ENCODE peak calls at places on chromosomes 4 and X, in ten cellular contexts. One of them, this sample, is unnamed.

GRCh38 chrX:72382199-72382590 is 76.5 kb upstream of the CITED1 start:
- DNase-seq in GM13977: no peak
- DNase-seq in fibroblast of mammary gland: no peak
- DNase-seq in ovary: no peak
- DNase-seq in uterus: no peak
- DNase-seq in mucosa of descending colon: no peak
- DNase-seq in glutamatergic neuron: no peak
- DNase-seq in endothelial cell of umbilical vein: no peak
- DNase-seq in dorsolateral prefrontal cortex: peak; percentile 16
- DNase-seq in cardiac muscle cell: no peak
- DNase-seq in this sample: no peak

GRCh38 chr4:68216501-68216900 is 29.0 kb downstream of the TMPRSS11B start:
- DNase-seq in glutamatergic neuron: no peak
- DNase-seq in cardiac muscle cell: no peak
- DNase-seq in uterus: no peak
- DNase-seq in ovary: no peak
- DNase-seq in GM13977: no peak
- DNase-seq in dorsolateral prefrontal cortex: no peak
- DNase-seq in fibroblast of mammary gland: no peak
- DNase-seq in mucosa of descending colon: no peak
- DNase-seq in endothelial cell of umbilical vein: no peak
- DNase-seq in this sample: no peak

GRCh38 chr4:26288308-26288982 is 32.4 kb upstream of the RBPJ start:
- DNase-seq in cardiac muscle cell: no peak
- DNase-seq in fibroblast of mammary gland: peak; percentile 63
- DNase-seq in dorsolateral prefrontal cortex: no peak
- DNase-seq in glutamatergic neuron: no peak
- DNase-seq in mucosa of descending colon: no peak
- DNase-seq in ovary: no peak
- DNase-seq in endothelial cell of umbilical vein: no peak
- DNase-seq in GM13977: peak; percentile 61
- DNase-seq in uterus: no peak
- DNase-seq in this sample: no peak

GRCh38 chr4:158958489-158959270 is 144.2 kb upstream of the RAPGEF2 start:
- DNase-seq in GM13977: no peak
- DNase-seq in ovary: no peak
- DNase-seq in mucosa of descending colon: no peak
- DNase-seq in cardiac muscle cell: no peak
- DNase-seq in endothelial cell of umbilical vein: no peak
- DNase-seq in uterus: no peak
- DNase-seq in fibroblast of mammary gland: no peak
- DNase-seq in glutamatergic neuron: no peak
- DNase-seq in dorsolateral prefrontal cortex: no peak
- DNase-seq in this sample: no peak

GRCh38 chrX:9899640-9900075 is 67.5 kb upstream of the CLDN34 start:
- DNase-seq in glutamatergic neuron: no peak
- DNase-seq in cardiac muscle cell: no peak
- DNase-seq in dorsolateral prefrontal cortex: peak; percentile 38
- DNase-seq in ovary: peak; percentile 47
- DNase-seq in uterus: no peak
- DNase-seq in GM13977: peak; percentile 54
- DNase-seq in endothelial cell of umbilical vein: peak; percentile 32
- DNase-seq in mucosa of descending colon: no peak
- DNase-seq in fibroblast of mammary gland: peak; percentile 58
- DNase-seq in this sample: peak; percentile 34

GRCh38 chr4:8403981-8404380 is 36.5 kb downstream of the ACOX3 start:
- DNase-seq in dorsolateral prefrontal cortex: no peak
- DNase-seq in GM13977: no peak
- DNase-seq in endothelial cell of umbilical vein: no peak
- DNase-seq in glutamatergic neuron: no peak
- DNase-seq in uterus: no peak
- DNase-seq in fibroblast of mammary gland: no peak
- DNase-seq in ovary: no peak
- DNase-seq in mucosa of descending colon: no peak
- DNase-seq in cardiac muscle cell: no peak
- DNase-seq in this sample: no peak

GRCh38 chrX:132956421-132957210 is 1.8 kb downstream of the HS6ST2 start:
- DNase-seq in dorsolateral prefrontal cortex: no peak
- DNase-seq in cardiac muscle cell: peak; percentile 41
- DNase-seq in mucosa of descending colon: peak; percentile 46
- DNase-seq in uterus: peak; percentile 21
- DNase-seq in glutamatergic neuron: peak; percentile 28
- DNase-seq in ovary: peak; percentile 26
- DNase-seq in GM13977: no peak
- DNase-seq in fibroblast of mammary gland: no peak
- DNase-seq in endothelial cell of umbilical vein: no peak
- DNase-seq in this sample: peak; percentile 31

GRCh38 chr4:140641105-140641555 is 72.4 kb upstream of the UCP1 start:
- DNase-seq in uterus: no peak
- DNase-seq in glutamatergic neuron: no peak
- DNase-seq in cardiac muscle cell: no peak
- DNase-seq in fibroblast of mammary gland: no peak
- DNase-seq in GM13977: no peak
- DNase-seq in dorsolateral prefrontal cortex: no peak
- DNase-seq in endothelial cell of umbilical vein: no peak
- DNase-seq in mucosa of descending colon: no peak
- DNase-seq in ovary: no peak
- DNase-seq in this sample: no peak

GRCh38 chr4:168569066-168569908 is 72.4 kb downstream of the PALLD start:
- DNase-seq in endothelial cell of umbilical vein: peak; percentile 98
- DNase-seq in glutamatergic neuron: no peak
- DNase-seq in uterus: no peak
- DNase-seq in ovary: no peak
- DNase-seq in cardiac muscle cell: no peak
- DNase-seq in mucosa of descending colon: no peak
- DNase-seq in dorsolateral prefrontal cortex: no peak
- DNase-seq in GM13977: no peak
- DNase-seq in fibroblast of mammary gland: peak; percentile 52
- DNase-seq in this sample: no peak

GRCh38 chrX:69556094-69557011 is 52.2 kb downstream of the NALF2 start:
- DNase-seq in ovary: peak; percentile 54
- DNase-seq in cardiac muscle cell: peak; percentile 72
- DNase-seq in mucosa of descending colon: no peak
- DNase-seq in GM13977: no peak
- DNase-seq in dorsolateral prefrontal cortex: no peak
- DNase-seq in uterus: peak; percentile 44
- DNase-seq in fibroblast of mammary gland: peak; percentile 28
- DNase-seq in glutamatergic neuron: no peak
- DNase-seq in endothelial cell of umbilical vein: no peak
- DNase-seq in this sample: no peak

GRCh38 chr4:78899302-78899701 is 39.9 kb downstream of the PAQR3 start:
- DNase-seq in ovary: no peak
- DNase-seq in cardiac muscle cell: no peak
- DNase-seq in endothelial cell of umbilical vein: no peak
- DNase-seq in glutamatergic neuron: no peak
- DNase-seq in fibroblast of mammary gland: no peak
- DNase-seq in GM13977: no peak
- DNase-seq in mucosa of descending colon: no peak
- DNase-seq in uterus: no peak
- DNase-seq in dorsolateral prefrontal cortex: no peak
- DNase-seq in this sample: no peak

GRCh38 chr4:92182736-92183407 is 120.9 kb upstream of the GRID2 start:
- DNase-seq in endothelial cell of umbilical vein: no peak
- DNase-seq in fibroblast of mammary gland: no peak
- DNase-seq in dorsolateral prefrontal cortex: no peak
- DNase-seq in cardiac muscle cell: no peak
- DNase-seq in mucosa of descending colon: peak; percentile 22
- DNase-seq in GM13977: no peak
- DNase-seq in uterus: no peak
- DNase-seq in ovary: no peak
- DNase-seq in glutamatergic neuron: no peak
- DNase-seq in this sample: no peak

GRCh38 chr4:24240655-24241054 is 343.7 kb downstream of the DHX15 start:
- DNase-seq in cardiac muscle cell: peak; percentile 13
- DNase-seq in fibroblast of mammary gland: no peak
- DNase-seq in endothelial cell of umbilical vein: no peak
- DNase-seq in GM13977: no peak
- DNase-seq in ovary: no peak
- DNase-seq in glutamatergic neuron: no peak
- DNase-seq in dorsolateral prefrontal cortex: no peak
- DNase-seq in uterus: no peak
- DNase-seq in mucosa of descending colon: no peak
- DNase-seq in this sample: no peak

DNA sequence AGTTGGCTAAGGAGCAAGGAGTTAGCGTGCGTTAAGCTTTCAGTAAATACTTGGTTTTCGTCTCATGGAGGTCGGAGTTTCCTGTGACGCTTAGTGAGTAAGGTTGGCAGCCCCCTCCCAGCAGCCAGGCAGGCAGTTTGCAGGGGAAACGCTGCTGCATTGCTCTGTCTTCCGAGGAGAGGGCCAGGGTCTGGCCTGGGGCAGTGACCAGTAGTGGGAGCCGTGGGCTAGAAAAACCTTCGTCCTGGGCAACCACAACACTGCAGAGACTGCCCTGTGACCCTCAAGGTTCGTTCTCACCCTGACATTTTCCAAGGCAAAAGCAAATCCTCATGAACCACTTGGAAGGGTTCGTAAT is 432 bp downstream of the TMEM175 start:
- DNase-seq in glutamatergic neuron: peak; percentile 49
- DNase-seq in fibroblast of mammary gland: no peak
- DNase-seq in mucosa of descending colon: no peak
- DNase-seq in dorsolateral prefrontal cortex: no peak
- DNase-seq in GM13977: no peak
- DNase-seq in ovary: no peak
- DNase-seq in cardiac muscle cell: no peak
- DNase-seq in endothelial cell of umbilical vein: no peak
- DNase-seq in uterus: no peak
- DNase-seq in this sample: no peak
- TF ChIP-seq CTCF in glutamatergic neuron: no peak
- TF ChIP-seq CTCF in fibroblast of mammary gland: peak; percentile 4
- TF ChIP-seq CTCF in mucosa of descending colon: no peak
- TF ChIP-seq CTCF in dorsolateral prefrontal cortex: no peak
- TF ChIP-seq CTCF in GM13977: peak; percentile 27
- TF ChIP-seq CTCF in ovary: no peak
- TF ChIP-seq CTCF in cardiac muscle cell: peak; percentile 29
- TF ChIP-seq CTCF in endothelial cell of umbilical vein: no peak
- TF ChIP-seq CTCF in uterus: no peak
- TF ChIP-seq CTCF in this sample: peak; percentile 9

GRCh38 chr4:189843392-189844009 is 97.2 kb upstream of the FRG1 start:
- DNase-seq in mucosa of descending colon: no peak
- DNase-seq in cardiac muscle cell: no peak
- DNase-seq in glutamatergic neuron: no peak
- DNase-seq in ovary: no peak
- DNase-seq in dorsolateral prefrontal cortex: no peak
- DNase-seq in endothelial cell of umbilical vein: no peak
- DNase-seq in GM13977: no peak
- DNase-seq in uterus: no peak
- DNase-seq in fibroblast of mammary gland: no peak
- DNase-seq in this sample: no peak
- TF ChIP-seq CTCF in mucosa of descending colon: no peak
- TF ChIP-seq CTCF in cardiac muscle cell: no peak
- TF ChIP-seq CTCF in glutamatergic neuron: no peak
- TF ChIP-seq CTCF in ovary: no peak
- TF ChIP-seq CTCF in dorsolateral prefrontal cortex: no peak
- TF ChIP-seq CTCF in endothelial cell of umbilical vein: no peak
- TF ChIP-seq CTCF in GM13977: no peak
- TF ChIP-seq CTCF in uterus: no peak
- TF ChIP-seq CTCF in fibroblast of mammary gland: no peak
- TF ChIP-seq CTCF in this sample: peak; percentile 13

GRCh38 chr4:18041114-18041513 is 19.6 kb upstream of the LCORL start:
- DNase-seq in glutamatergic neuron: no peak
- DNase-seq in uterus: no peak
- DNase-seq in cardiac muscle cell: no peak
- DNase-seq in fibroblast of mammary gland: no peak
- DNase-seq in GM13977: no peak
- DNase-seq in endothelial cell of umbilical vein: no peak
- DNase-seq in ovary: no peak
- DNase-seq in dorsolateral prefrontal cortex: no peak
- DNase-seq in mucosa of descending colon: no peak
- DNase-seq in this sample: no peak

GRCh38 chr4:18042012-18042411 is 20.5 kb upstream of the LCORL start:
- DNase-seq in glutamatergic neuron: no peak
- DNase-seq in fibroblast of mammary gland: no peak
- DNase-seq in cardiac muscle cell: no peak
- DNase-seq in mucosa of descending colon: no peak
- DNase-seq in dorsolateral prefrontal cortex: no peak
- DNase-seq in uterus: no peak
- DNase-seq in ovary: no peak
- DNase-seq in endothelial cell of umbilical vein: no peak
- DNase-seq in GM13977: no peak
- DNase-seq in this sample: no peak

GRCh38 chr4:18039113-18039512 is 17.6 kb upstream of the LCORL start:
- DNase-seq in mucosa of descending colon: no peak
- DNase-seq in dorsolateral prefrontal cortex: no peak
- DNase-seq in GM13977: no peak
- DNase-seq in endothelial cell of umbilical vein: no peak
- DNase-seq in fibroblast of mammary gland: peak; percentile 57
- DNase-seq in uterus: no peak
- DNase-seq in glutamatergic neuron: no peak
- DNase-seq in cardiac muscle cell: no peak
- DNase-seq in ovary: no peak
- DNase-seq in this sample: no peak

DNA sequence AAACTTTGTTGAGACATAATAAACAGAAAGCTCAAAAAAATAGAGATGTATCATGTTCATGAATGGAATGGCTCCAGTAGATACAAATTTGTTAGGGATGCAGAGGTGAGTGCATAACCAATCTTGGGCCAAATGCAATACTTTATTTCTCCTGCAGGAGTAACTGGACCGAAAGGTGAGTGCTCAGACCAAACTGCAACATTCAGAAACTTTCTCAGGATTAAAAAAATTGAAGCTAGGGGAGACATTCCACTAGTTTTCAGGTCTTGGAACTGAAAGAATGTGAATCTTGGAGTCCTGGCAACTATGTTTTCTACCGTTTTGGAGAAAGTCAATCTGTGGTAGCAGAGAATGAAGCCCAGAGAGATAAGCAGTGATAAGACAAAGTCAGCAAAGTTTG is 21.2 kb upstream of the LCORL start:
- DNase-seq in glutamatergic neuron: no peak
- DNase-seq in mucosa of descending colon: no peak
- DNase-seq in uterus: no peak
- DNase-seq in ovary: no peak
- DNase-seq in cardiac muscle cell: no peak
- DNase-seq in fibroblast of mammary gland: no peak
- DNase-seq in GM13977: no peak
- DNase-seq in dorsolateral prefrontal cortex: no peak
- DNase-seq in endothelial cell of umbilical vein: no peak
- DNase-seq in this sample: no peak
- TF ChIP-seq CTCF in glutamatergic neuron: peak; percentile 44
- TF ChIP-seq CTCF in mucosa of descending colon: no peak
- TF ChIP-seq CTCF in uterus: no peak
- TF ChIP-seq CTCF in ovary: no peak
- TF ChIP-seq CTCF in cardiac muscle cell: peak; percentile 11
- TF ChIP-seq CTCF in fibroblast of mammary gland: peak; percentile 25
- TF ChIP-seq CTCF in GM13977: no peak
- TF ChIP-seq CTCF in dorsolateral prefrontal cortex: no peak
- TF ChIP-seq CTCF in endothelial cell of umbilical vein: no peak
- TF ChIP-seq CTCF in this sample: peak; percentile 47

DNA sequence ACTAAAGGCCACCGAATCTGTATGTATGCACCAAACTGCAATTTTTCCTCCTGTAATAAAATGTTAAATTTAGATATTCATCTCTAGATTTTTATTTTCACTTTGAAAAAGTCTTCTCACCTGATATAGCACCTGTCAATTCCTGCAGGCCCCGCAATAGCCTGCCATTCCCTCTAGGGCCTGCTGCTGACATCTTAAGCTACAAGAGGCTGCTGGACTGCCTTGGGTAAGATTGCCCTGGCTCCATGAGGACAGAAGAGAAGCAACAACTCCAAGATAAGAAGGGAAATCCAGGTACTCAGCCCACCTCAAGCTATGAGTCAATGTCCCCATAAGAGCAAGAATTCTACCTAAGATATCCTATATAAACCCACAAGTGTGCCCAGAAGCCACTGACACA is 230.2 kb upstream of the AGTR2 start:
- DNase-seq in uterus: no peak
- DNase-seq in GM13977: peak; percentile 5
- DNase-seq in dorsolateral prefrontal cortex: no peak
- DNase-seq in cardiac muscle cell: no peak
- DNase-seq in endothelial cell of umbilical vein: no peak
- DNase-seq in fibroblast of mammary gland: no peak
- DNase-seq in ovary: no peak
- DNase-seq in mucosa of descending colon: no peak
- DNase-seq in glutamatergic neuron: no peak
- DNase-seq in this sample: no peak
- TF ChIP-seq CTCF in uterus: no peak
- TF ChIP-seq CTCF in GM13977: no peak
- TF ChIP-seq CTCF in dorsolateral prefrontal cortex: no peak
- TF ChIP-seq CTCF in cardiac muscle cell: no peak
- TF ChIP-seq CTCF in endothelial cell of umbilical vein: no peak
- TF ChIP-seq CTCF in fibroblast of mammary gland: no peak
- TF ChIP-seq CTCF in ovary: no peak
- TF ChIP-seq CTCF in mucosa of descending colon: no peak
- TF ChIP-seq CTCF in glutamatergic neuron: no peak
- TF ChIP-seq CTCF in this sample: no peak

This sample was measured in neural crest cell.